ENCODE peak calls at places on chromosomes 2 and 18, in eight cellular contexts. C, M, L, J, I, Z, R and G are unnamed samples.

GRCh38 chr2:64945973-64946736 is 43.0 kb upstream of the SLC1A4 start:
- DNase-seq in C (peak; percentile 15), M (no peak), L (no peak), J (no peak), I (no peak), Z (no peak), R (no peak), G (peak; percentile 20)

GRCh38 chr2:235900631-235901030 is 267.6 kb downstream of the GBX2 start:
- DNase-seq in C (no peak), M (no peak), L (no peak), J (no peak), I (no peak), Z (no peak), R (no peak), G (no peak)

GRCh38 chr2:48851161-48851560 is 95.6 kb upstream of the LHCGR start:
- DNase-seq in C (no peak), M (no peak), L (no peak), J (no peak), I (no peak), Z (peak; percentile 28), R (no peak), G (no peak)

GRCh38 chr2:112836695-112837117 is at the start of gene IL1B:
- DNase-seq in C (peak; percentile 93), M (no peak), L (no peak), J (no peak), I (no peak), Z (peak; percentile 93), R (peak; percentile 6), G (no peak)

GRCh38 chr2:130795431-130795830 is 40.1 kb downstream of the AMER3 start:
- DNase-seq in C (no peak), M (no peak), L (no peak), J (no peak), I (no peak), Z (no peak), R (no peak), G (no peak)

GRCh38 chr18:42274488-42275137 is 319.6 kb downstream of the PIK3C3 start:
- DNase-seq in C (peak; percentile 64), M (no peak), L (no peak), J (no peak), I (no peak), Z (no peak), R (peak; percentile 5), G (no peak)

GRCh38 chr2:172462393-172463381 is 35.3 kb downstream of the ITGA6 start:
- DNase-seq in C (no peak), M (no peak), L (no peak), J (no peak), I (no peak), Z (peak; percentile 82), R (no peak), G (no peak)

GRCh38 chr18:5417342-5417741 is 121.8 kb upstream of the ZBTB14 start:
- DNase-seq in C (peak; percentile 42), M (no peak), L (no peak), J (no peak), I (peak; percentile 31), Z (no peak), R (no peak), G (peak; percentile 61)

GRCh38 chr2:62099523-62100175 is 96.3 kb upstream of the B3GNT2 start:
- DNase-seq in C (no peak), M (no peak), L (no peak), J (no peak), I (no peak), Z (no peak), R (no peak), G (no peak)

GRCh38 chr2:9380702-9381628 is 42.4 kb downstream of the ITGB1BP1 start:
- DNase-seq in C (peak; percentile 96), M (peak; percentile 84), L (no peak), J (no peak), I (no peak), Z (peak; percentile 94), R (no peak), G (no peak)

GRCh38 chr18:29083545-29083944 is 906.6 kb upstream of the CDH2 start:
- DNase-seq in C (peak; percentile 17), M (no peak), L (no peak), J (no peak), I (no peak), Z (no peak), R (no peak), G (no peak)

GRCh38 chr2:22037274-22037673 is 913.5 kb downstream of the TDRD15 start:
- DNase-seq in C (peak; percentile 56), M (no peak), L (no peak), J (no peak), I (no peak), Z (no peak), R (no peak), G (no peak)

GRCh38 chr2:220704810-220705209 is 867.3 kb downstream of the EPHA4 start:
- DNase-seq in C (no peak), M (no peak), L (no peak), J (no peak), I (no peak), Z (no peak), R (no peak), G (no peak)

GRCh38 chr18:32899819-32900218 is 127.0 kb upstream of the KLHL14 start:
- DNase-seq in C (no peak), M (no peak), L (no peak), J (no peak), I (no peak), Z (no peak), R (no peak), G (no peak)

GRCh38 chr2:207768168-207768890 is 1.4 kb downstream of the FZD5 start:
- DNase-seq in C (peak; percentile 59), M (no peak), L (peak; percentile 62), J (peak; percentile 70), I (peak; percentile 56), Z (peak; percentile 39), R (peak; percentile 72), G (peak; percentile 46)

GRCh38 chr2:239689410-239689809 is 288.6 kb upstream of the HDAC4 start:
- DNase-seq in C (no peak), M (no peak), L (no peak), J (no peak), I (no peak), Z (no peak), R (no peak), G (no peak)

GRCh38 chr18:70025580-70025979 is 77.9 kb upstream of the CD226 start:
- DNase-seq in C (no peak), M (no peak), L (no peak), J (no peak), I (no peak), Z (no peak), R (no peak), G (no peak)

GRCh38 chr18:56112013-56112749 is 524.2 kb upstream of the TCF4 start:
- DNase-seq in C (peak; percentile 30), M (no peak), L (no peak), J (no peak), I (no peak), Z (peak; percentile 36), R (no peak), G (no peak)

GRCh38 chr2:111883661-111884591 is at the start of gene ANAPC1:
- DNase-seq in C (peak; percentile 83), M (peak; percentile 68), L (peak; percentile 78), J (peak; percentile 87), I (peak; percentile 81), Z (peak; percentile 73), R (peak; percentile 86), G (peak; percentile 88)

GRCh38 chr18:23526516-23527063 is 23.3 kb downstream of the RMC1 start:
- DNase-seq in C (no peak), M (no peak), L (no peak), J (no peak), I (no peak), Z (no peak), R (no peak), G (no peak)

GRCh38 chr18:23528580-23529472 is 25.5 kb downstream of the RMC1 start:
- DNase-seq in C (peak; percentile 44), M (no peak), L (no peak), J (no peak), I (peak; percentile 18), Z (no peak), R (no peak), G (peak; percentile 54)

GRCh38 chr18:23530195-23530594 is 26.9 kb downstream of the RMC1 start:
- DNase-seq in C (no peak), M (no peak), L (no peak), J (no peak), I (no peak), Z (no peak), R (no peak), G (no peak)

GRCh38 chr18:23531912-23532311 is 28.6 kb downstream of the RMC1 start:
- DNase-seq in C (no peak), M (no peak), L (no peak), J (no peak), I (no peak), Z (no peak), R (no peak), G (no peak)

GRCh38 chr18:23529597-23529996 is 26.3 kb downstream of the RMC1 start:
- DNase-seq in C (no peak), M (peak; percentile 33), L (no peak), J (no peak), I (no peak), Z (peak; percentile 90), R (no peak), G (no peak)
- H3K36me3 ChIP-seq in C (peaks cover 37% of the 10 kb centered on the region), M (peaks cover 38% of the 10 kb centered on the region), L (peaks cover 5% of the 10 kb centered on the region), J (peaks cover 88% of the 10 kb centered on the region), I (no peaks in the 10 kb centered on the region), Z (peaks cover 14% of the 10 kb centered on the region), R (peaks cover 74% of the 10 kb centered on the region), G (peaks cover 97% of the 10 kb centered on the region)

GRCh38 chr2:134917958-134918517 is 584 bp upstream of the CCNT2 start:
- DNase-seq in C (no peak), M (peak; percentile 80), L (no peak), J (no peak), I (peak; percentile 89), Z (no peak), R (peak; percentile 92), G (no peak)
- TF ChIP-seq CTCF in C (peak; percentile 33), M (no peak), L (peak; percentile 29), J (peak; percentile 17), I (peak; percentile 22), Z (peak; percentile 17), R (no peak), G (no peak)

GRCh38 chr2:75506131-75506697 is 54.5 kb downstream of the EVA1A start:
- DNase-seq in C (no peak), M (no peak), L (no peak), J (no peak), I (no peak), Z (no peak), R (no peak), G (no peak)
- H3K36me3 ChIP-seq in C (no peaks in the 10 kb centered on the region), M (no peaks in the 10 kb centered on the region), L (no peaks in the 10 kb centered on the region), J (peaks cover 6% of the 10 kb centered on the region), I (no peaks in the 10 kb centered on the region), Z (peaks cover 5% of the 10 kb centered on the region), R (no peaks in the 10 kb centered on the region), G (no peaks in the 10 kb centered on the region)

DNA sequence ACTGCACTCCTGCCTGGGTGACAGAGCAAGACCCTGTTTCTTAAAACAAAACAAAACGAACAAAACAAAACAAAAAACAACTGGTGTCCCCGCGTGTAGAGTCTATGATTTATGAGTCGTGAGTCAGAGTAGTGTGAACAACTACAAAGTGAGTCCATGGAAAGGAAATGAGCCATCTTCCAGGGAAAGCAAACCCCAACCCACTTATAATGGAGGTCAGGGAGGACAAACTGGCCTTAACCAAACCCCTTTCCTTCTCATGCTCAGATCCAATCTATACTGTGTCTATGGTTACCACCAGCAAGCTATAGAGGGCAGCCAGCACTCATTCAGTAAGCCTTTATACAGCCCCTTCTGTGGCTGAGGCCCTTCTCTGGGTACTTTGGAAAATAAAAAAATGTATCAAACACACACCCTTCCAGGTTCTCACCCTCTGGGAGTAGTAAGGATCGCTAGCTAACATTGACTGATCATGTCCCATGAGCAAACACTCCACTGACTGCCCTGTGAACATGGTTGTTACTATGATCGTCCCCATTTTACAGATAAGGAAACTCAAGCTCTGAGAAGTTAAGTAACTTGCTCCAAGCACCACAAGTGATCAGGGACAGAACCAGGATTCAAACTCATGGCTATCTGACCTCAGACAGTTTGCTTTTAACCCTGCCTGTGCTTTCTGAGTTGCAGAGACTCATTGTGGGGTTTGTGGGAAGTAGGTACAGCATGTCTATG is 24.7 kb upstream of the COLEC12 start:
- DNase-seq in C (peak; percentile 59), M (peak; percentile 22), L (no peak), J (no peak), I (no peak), Z (no peak), R (no peak), G (no peak)
- TF ChIP-seq CTCF in C (no peak), M (peak; percentile 25), L (no peak), J (no peak), I (no peak), Z (no peak), R (no peak), G (no peak)